ENCODE peak calls at places on chromosomes 3 and 15, in eight cellular contexts. Q is fibroblast of pulmonary artery; F is left ventricle myocardium inferior; T is mesothelial cell of epicardium; K is activated CD8-positive, alpha-beta T cell treated with anti-CD3 and anti-CD28 coated beads for 36 hours; B is heart right ventricle; N is OCI-LY7; C is stomach. D is an unnamed sample.

GRCh38 chr15:76278651-76279050 is 32.6 kb downstream of the ETFA start:
- DNase-seq in Q (no peak), F (no peak), T (no peak), K (no peak), B (no peak), N (no peak), C (no peak), D (no peak)

GRCh38 chr3:186825294-186825821 is 17.2 kb upstream of the ADIPOQ start:
- DNase-seq in Q (peak), F (no peak), T (peak), K (peak), B (no peak), N (peak), C (no peak), D (no peak)

GRCh38 chr3:149702691-149703426 is 45.0 kb upstream of the WWTR1 start:
- DNase-seq in Q (peak), F (no peak), T (no peak), K (no peak), B (no peak), N (no peak), C (no peak), D (no peak)

GRCh38 chr3:194082596-194083220 is 53.2 kb upstream of the HES1 start:
- DNase-seq in Q (peak), F (peak), T (no peak), K (no peak), B (peak), N (no peak), C (no peak), D (no peak)

GRCh38 chr3:5058463-5058862 is 63.6 kb upstream of the ARL8B start:
- DNase-seq in Q (peak), F (no peak), T (no peak), K (no peak), B (no peak), N (no peak), C (no peak), D (no peak)

GRCh38 chr3:16849240-16849639 is 35.5 kb upstream of the PLCL2 start:
- DNase-seq in Q (peak), F (peak), T (no peak), K (peak), B (peak), N (peak), C (peak), D (peak)

GRCh38 chr3:101725192-101725889 is 927 bp downstream of the CEP97 start:
- DNase-seq in Q (peak), F (peak), T (peak), K (peak), B (peak), N (peak), C (peak), D (peak)

GRCh38 chr3:59641169-59641914 is 591.5 kb upstream of the CFAP20DC start:
- DNase-seq in Q (peak), F (peak), T (no peak), K (no peak), B (peak), N (no peak), C (no peak), D (no peak)

GRCh38 chr3:107545680-107546120 is 22.9 kb downstream of the BBX start:
- DNase-seq in Q (no peak), F (no peak), T (no peak), K (no peak), B (no peak), N (no peak), C (no peak), D (no peak)

GRCh38 chr3:32596926-32597369 is 26.3 kb upstream of the DYNC1LI1 start:
- DNase-seq in Q (peak), F (peak), T (no peak), K (no peak), B (no peak), N (no peak), C (no peak), D (no peak)

DNA sequence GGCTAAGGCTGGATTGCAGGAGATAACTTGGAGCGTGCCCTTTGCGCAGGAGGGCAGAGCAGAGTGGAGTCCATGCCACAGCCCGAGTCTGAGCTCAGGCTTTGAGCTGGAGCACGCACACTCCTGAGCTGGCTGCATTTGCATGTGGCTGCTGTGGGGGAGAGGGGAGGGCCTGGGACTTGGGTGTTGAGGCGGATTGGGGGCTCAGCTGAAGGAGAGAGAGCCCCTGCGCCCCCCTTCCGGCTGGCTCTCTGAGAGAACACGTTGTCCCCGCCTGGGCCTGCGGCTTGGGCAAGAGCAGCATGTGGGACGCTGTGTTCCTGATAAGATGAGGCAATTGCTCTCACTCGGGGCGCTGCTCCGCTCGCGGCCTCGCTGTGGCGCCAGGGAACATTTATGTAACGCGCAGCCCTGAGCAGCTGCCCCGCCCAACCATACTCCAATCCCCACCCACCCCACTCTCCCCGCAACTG is 39.1 kb downstream of the KLF13 start:
- DNase-seq in Q (peak), F (peak), T (peak), K (peak), B (peak), N (peak), C (peak), D (peak)
- TF ChIP-seq CTCF in Q (peak), F (peak), T (no peak), K (peak), B (peak), N (peak), C (no peak), D (peak)

DNA sequence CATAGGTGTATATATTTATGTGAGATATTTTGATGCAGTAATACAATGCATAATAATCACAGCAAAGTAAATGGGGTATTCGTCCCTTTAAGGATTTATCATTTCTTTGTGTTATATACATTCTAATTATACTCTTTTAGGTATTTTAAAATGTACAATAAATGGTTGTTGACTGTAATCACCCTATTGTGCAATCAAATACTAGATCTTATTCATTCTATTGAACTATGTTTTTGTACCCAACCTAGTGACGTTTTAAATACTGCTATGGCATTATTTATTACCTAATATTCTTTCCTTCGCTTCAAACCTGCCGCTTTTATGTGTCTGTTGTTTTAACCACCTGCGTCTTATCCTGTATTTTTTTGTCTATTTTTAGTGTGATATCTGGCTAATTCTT is 132.4 kb downstream of the ADAMTSL3 start:
- DNase-seq in Q (no peak), F (no peak), T (no peak), K (no peak), B (no peak), N (no peak), C (no peak), D (no peak)
- TF ChIP-seq CTCF in Q (no peak), F (no peak), T (no peak), K (no peak), B (no peak), N (no peak), C (no peak), D (no peak)

GRCh38 chr3:12653772-12654171 is 10.1 kb downstream of the RAF1 start:
- DNase-seq in Q (no peak), F (no peak), T (no peak), K (no peak), B (no peak), N (no peak), C (no peak), D (no peak)

GRCh38 chr3:12656193-12656592 is 7.7 kb downstream of the RAF1 start:
- DNase-seq in Q (no peak), F (no peak), T (no peak), K (no peak), B (no peak), N (no peak), C (no peak), D (no peak)

GRCh38 chr3:12656850-12657249 is 7.1 kb downstream of the RAF1 start:
- DNase-seq in Q (no peak), F (no peak), T (no peak), K (no peak), B (no peak), N (no peak), C (no peak), D (no peak)

GRCh38 chr3:12658593-12659058 is 5.3 kb downstream of the RAF1 start:
- DNase-seq in Q (peak), F (no peak), T (no peak), K (no peak), B (no peak), N (no peak), C (no peak), D (no peak)

DNA sequence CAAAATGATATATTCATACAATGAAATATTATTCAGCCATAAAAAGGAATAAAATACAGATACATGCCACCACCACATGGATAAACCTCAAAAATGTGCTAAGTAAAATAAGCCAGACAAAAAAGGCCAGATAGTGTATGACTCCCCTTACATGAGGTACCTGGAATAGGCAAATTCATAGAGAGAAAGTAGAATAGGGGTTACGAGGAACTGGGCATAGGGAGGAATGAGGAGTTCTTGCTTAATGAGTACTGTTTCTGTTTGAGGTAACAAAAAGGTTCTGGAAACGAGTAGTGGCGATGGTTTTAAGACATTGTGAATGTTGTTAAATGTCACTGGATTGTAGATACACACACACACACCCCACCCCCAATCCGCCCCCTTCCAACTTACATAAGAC is 8.2 kb downstream of the RAF1 start:
- DNase-seq in Q (no peak), F (no peak), T (no peak), K (no peak), B (no peak), N (no peak), C (no peak), D (no peak)
- TF ChIP-seq CTCF in Q (no peak), F (no peak), T (no peak), K (no peak), B (no peak), N (no peak), C (no peak), D (no peak)

GRCh38 chr3:28917895-28918294 is 363.0 kb upstream of the RBMS3 start:
- DNase-seq in Q (no peak), F (no peak), T (no peak), K (no peak), B (no peak), N (no peak), C (no peak), D (no peak)

GRCh38 chr3:28916713-28917499 is 364.0 kb upstream of the RBMS3 start:
- DNase-seq in Q (peak), F (peak), T (no peak), K (peak), B (peak), N (peak), C (peak), D (peak)

GRCh38 chr3:28912120-28912885 is 368.6 kb upstream of the RBMS3 start:
- DNase-seq in Q (peak), F (no peak), T (no peak), K (no peak), B (no peak), N (no peak), C (no peak), D (no peak)

DNA sequence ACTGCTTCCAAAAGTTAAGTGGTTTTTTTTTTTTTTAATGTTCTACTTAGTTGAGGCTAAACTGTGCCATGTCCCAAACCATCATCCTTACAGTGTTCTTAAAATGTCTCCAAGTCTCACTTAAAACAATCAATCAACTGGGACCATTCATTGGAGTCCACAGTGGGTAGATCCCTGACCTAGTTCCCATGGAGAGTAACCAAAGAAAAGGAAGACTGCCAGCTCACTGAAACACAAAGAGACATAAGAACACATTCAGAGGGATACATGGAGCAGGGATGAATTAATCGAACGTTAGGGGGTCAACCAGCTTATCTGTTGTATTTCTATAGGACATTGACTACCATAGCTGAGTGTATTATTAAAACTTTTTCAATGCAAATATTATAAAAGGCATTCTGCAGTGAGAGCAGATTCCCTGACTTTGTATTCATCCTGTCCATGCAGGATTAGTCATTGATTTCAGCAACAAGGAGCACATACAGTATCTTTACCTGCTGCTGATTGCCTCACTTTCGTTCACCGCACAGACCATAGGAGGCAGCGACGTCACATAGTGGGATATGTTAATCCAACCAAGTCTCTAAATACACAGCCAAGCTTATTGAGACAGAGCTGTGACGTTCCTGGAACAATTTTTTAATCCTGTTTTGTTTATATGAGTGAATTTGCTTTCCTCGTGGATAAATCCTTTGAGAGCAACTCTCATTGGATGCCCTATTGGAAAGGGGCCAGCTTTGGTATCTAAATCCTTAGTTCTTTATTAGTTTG is 365.0 kb upstream of the RBMS3 start:
- DNase-seq in Q (peak), F (no peak), T (no peak), K (peak), B (no peak), N (peak), C (peak), D (no peak)
- TF ChIP-seq CTCF in Q (peak), F (no peak), T (no peak), K (no peak), B (no peak), N (peak), C (no peak), D (no peak)

D was measured in GM20000.